ENCODE peak calls at places on chromosomes 11 and 22, in five cellular contexts. B is transverse colon, Z is A549, T is SK-N-SH, C is tibial nerve. H is an unnamed sample.
A peak's percentile ranks its signal among the peaks of the same experiment; 100 is the strongest.

GRCh38 chr11:62538470-62539237 is 8.0 kb downstream of the AHNAK start:
- DNase-seq in C (no peak), T (no peak), Z (no peak), B (no peak), H (no peak)

GRCh38 chr22:36252754-36253522 is at the start of gene APOL1:
- DNase-seq in Z (no peak), B (peak; percentile 71), C (peak; percentile 45), T (no peak), H (no peak)

GRCh38 chr11:107040447-107041444 is 22.5 kb upstream of the GUCY1A2 start:
- DNase-seq in Z (no peak), B (no peak), T (no peak), C (no peak), H (no peak)

GRCh38 chr22:48505891-48506290 is 1321.8 kb downstream of the BRD1 start:
- DNase-seq in C (no peak), B (no peak), T (no peak), Z (no peak), H (no peak)

GRCh38 chr11:125923012-125923579 is 18.8 kb downstream of the DDX25 start:
- DNase-seq in Z (peak; percentile 65), B (peak; percentile 68), T (peak; percentile 74), C (peak; percentile 75), H (no peak)

GRCh38 chr11:68650801-68651200 is 33.5 kb upstream of the GAL start:
- DNase-seq in C (no peak), Z (no peak), T (no peak), B (no peak), H (no peak)

GRCh38 chr22:39621826-39622225 is 51.3 kb downstream of the CACNA1I start:
- DNase-seq in C (no peak), Z (no peak), B (no peak), T (no peak), H (no peak)

GRCh38 chr11:24747275-24748251 is 250.7 kb downstream of the LUZP2 start:
- DNase-seq in C (no peak), B (no peak), Z (no peak), T (no peak), H (no peak)

GRCh38 chr11:67640021-67640757 is 626 bp upstream of the TBX10 start:
- DNase-seq in T (peak; percentile 87), C (peak; percentile 59), Z (peak; percentile 77), B (peak; percentile 78), H (peak; percentile 81)

GRCh38 chr22:27226666-27227065 is 569.3 kb downstream of the MIAT start:
- DNase-seq in B (no peak), C (no peak), T (no peak), Z (no peak), H (no peak)

GRCh38 chr11:63763506-63764200 is 4.9 kb downstream of the ZFTA start:
- DNase-seq in Z (no peak), T (peak; percentile 41), B (peak; percentile 40), C (no peak), H (no peak)

GRCh38 chr11:32231909-32232493 is 141.1 kb downstream of the RCN1 start:
- DNase-seq in T (peak; percentile 33), C (no peak), Z (peak; percentile 35), B (no peak), H (no peak)

GRCh38 chr11:123264431-123264780 is 69.4 kb upstream of the CLMP start:
- DNase-seq in C (no peak), Z (no peak), T (no peak), B (no peak), H (no peak)

GRCh38 chr11:7671807-7672206 is 1.5 kb downstream of the CYB5R2 start:
- DNase-seq in Z (no peak), T (no peak), B (no peak), C (no peak), H (no peak)

GRCh38 chr11:44559207-44559943 is 6.1 kb upstream of the CD82 start:
- DNase-seq in Z (no peak), C (no peak), T (no peak), B (no peak), H (no peak)

GRCh38 chr11:30131535-30131934 is 99.3 kb upstream of the FSHB start:
- DNase-seq in B (no peak), C (peak; percentile 13), T (no peak), Z (no peak), H (no peak)

GRCh38 chr11:125239585-125240331 is 75.2 kb downstream of the PKNOX2 start:
- DNase-seq in T (no peak), B (no peak), C (no peak), Z (no peak), H (no peak)

GRCh38 chr11:88384678-88385015 is 47.1 kb upstream of the CTSC start:
- DNase-seq in Z (no peak), C (no peak), B (no peak), T (no peak), H (no peak)

GRCh38 chr11:46445887-46446286 is 54.3 kb upstream of the CHRM4 start:
- DNase-seq in B (no peak), C (no peak), T (no peak), Z (no peak), H (no peak)

GRCh38 chr11:19472679-19473078 is 231.9 kb upstream of the E2F8 start:
- DNase-seq in C (no peak), B (no peak), T (no peak), Z (no peak), H (no peak)

GRCh38 chr22:49192857-49193250 is 634.8 kb downstream of the BRD1 start:
- DNase-seq in Z (no peak), B (no peak), C (no peak), T (no peak), H (no peak)

GRCh38 chr11:72918825-72919224 is 104.6 kb downstream of the ATG16L2 start:
- DNase-seq in C (no peak), Z (no peak), T (no peak), B (no peak), H (no peak)

DNA sequence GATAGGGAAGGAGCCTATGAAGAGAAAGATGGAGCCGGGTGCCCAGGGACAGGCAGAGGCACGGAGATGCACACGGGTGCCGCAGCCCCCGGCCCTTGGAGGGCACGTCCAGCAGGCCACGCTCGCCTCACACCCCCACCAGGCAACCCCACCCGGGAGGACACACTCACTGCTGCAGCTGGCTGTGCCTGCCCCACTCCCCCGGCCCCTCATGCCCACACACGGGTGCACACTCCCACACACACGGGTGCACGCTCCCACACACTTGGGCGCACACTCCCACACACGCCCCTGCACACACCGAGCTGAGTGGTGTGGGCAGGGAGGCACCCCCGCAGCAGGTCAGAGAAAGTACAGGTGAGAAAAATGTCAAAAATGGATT is 1.1 kb downstream of the MOB2 start:
- DNase-seq in Z (no peak), T (no peak), C (no peak), B (no peak), H (no peak)
- H3K4me3 ChIP-seq in Z (no peak overlapping the region), T (no peak overlapping the region), C (peak overlapping the region; percentile 20), B (peak overlapping the region; percentile 27), H (peak overlapping the region; percentile 28)

GRCh38 chr11:92045325-92045724 is 179.3 kb upstream of the FAT3 start:
- DNase-seq in Z (no peak), C (no peak), T (no peak), B (no peak), H (no peak)
- TF ChIP-seq EP300 in Z (no peak), C (no peak), T (peak; percentile 20), B (no peak), H (no peak)

GRCh38 chr11:55661901-55662300 is at the start of gene OR4C6:
- DNase-seq in B (no peak), Z (no peak), C (no peak), T (no peak), H (no peak)
- H3K9me3 ChIP-seq in B (no peaks in the 10 kb centered on the region), Z (peaks cover 4% of the 10 kb centered on the region), C (no peaks in the 10 kb centered on the region), T (no peaks in the 10 kb centered on the region), H (no peaks in the 10 kb centered on the region)

DNA sequence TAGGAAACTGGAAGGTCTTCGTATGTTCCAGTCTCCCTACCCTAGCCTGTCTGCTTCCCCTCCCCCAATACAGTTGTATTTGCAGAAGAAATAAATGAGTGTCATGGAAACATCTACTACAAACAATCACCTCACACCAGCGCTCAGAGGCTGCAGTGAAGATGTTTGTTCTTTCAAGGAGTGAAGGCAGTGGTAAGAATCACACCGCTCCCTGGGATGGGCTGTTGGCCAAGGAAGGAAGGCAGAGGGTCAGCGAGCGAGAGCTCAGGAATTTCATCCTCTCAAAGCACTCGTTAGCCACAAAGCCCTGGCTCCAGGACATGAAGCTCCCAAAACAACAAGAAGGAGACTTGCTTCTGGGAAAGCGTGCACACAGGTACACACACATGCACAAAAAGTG is 1.2 kb upstream of the IGSF9B start:
- DNase-seq in C (no peak), Z (no peak), B (no peak), T (no peak), H (no peak)
- H3K4me3 ChIP-seq in C (no peak overlapping the region), Z (no peak overlapping the region), B (no peak overlapping the region), T (no peak overlapping the region), H (no peak overlapping the region)

DNA sequence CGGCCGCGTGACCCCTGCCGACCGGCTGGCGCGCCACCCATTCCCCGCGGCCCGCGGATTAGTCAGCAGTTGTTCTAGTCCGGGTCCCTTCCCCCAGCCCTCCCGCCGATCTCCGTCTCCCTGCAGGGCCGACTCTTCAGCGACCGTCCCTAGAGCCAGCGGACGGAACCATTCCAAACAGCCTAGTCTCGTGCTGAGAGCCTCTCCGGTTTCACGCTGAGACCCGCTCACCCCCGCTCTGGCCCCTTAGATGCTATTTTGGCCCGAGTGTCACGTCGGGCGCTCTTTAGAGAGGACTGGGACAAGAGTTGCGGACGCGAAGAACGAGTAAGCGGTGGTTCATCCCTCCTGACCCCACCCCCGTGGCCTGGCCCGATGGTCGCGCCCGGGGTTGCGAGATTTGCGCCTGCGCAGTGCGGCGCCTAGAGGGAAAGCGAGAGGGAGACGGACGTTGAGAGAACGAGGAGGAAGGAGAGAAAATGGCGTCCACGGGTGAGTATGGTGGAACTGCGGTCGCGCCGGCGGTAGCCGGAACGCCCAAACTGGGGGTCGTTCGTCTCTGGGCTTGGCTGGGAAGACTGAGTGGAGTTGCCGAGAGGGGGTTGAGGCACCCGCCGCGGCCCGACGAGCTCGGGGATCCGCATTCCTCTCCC is at the start of the genes EWSR1 and RHBDD3:
- DNase-seq in B (peak; percentile 96), T (peak; percentile 97), C (peak; percentile 94), Z (peak; percentile 70), H (peak; percentile 98)
- TF ChIP-seq EP300 in B (no peak), T (peak; percentile 76), C (peak; percentile 77), Z (no peak), H (no peak)